ENCODE peak calls at places on chromosomes 7 and 10, in four cellular contexts. M is CD8-positive, alpha-beta T cell; S is fibroblast of lung; R is WTC11. V is an unnamed sample.

GRCh38 chr7:142885311-142886230 is at the start of gene TRPV6:
- DNase-seq in M (no peak), S (no peak), R (peak), V (peak)

GRCh38 chr7:24705481-24705954 is 51.7 kb downstream of the GSDME start:
- DNase-seq in M (no peak), S (no peak), R (no peak), V (no peak)

GRCh38 chr10:48493083-48493871 is 111.6 kb downstream of the ARHGAP22 start:
- DNase-seq in M (no peak), S (peak), R (no peak), V (no peak)

GRCh38 chr7:35258891-35259537 is 5.1 kb upstream of the TBX20 start:
- DNase-seq in M (no peak), S (no peak), R (no peak), V (no peak)

GRCh38 chr7:17062433-17063383 is 180.9 kb upstream of the AGR3 start:
- DNase-seq in M (no peak), S (no peak), R (no peak), V (no peak)

GRCh38 chr7:100675581-100676350 is 2.2 kb downstream of the GNB2 start:
- DNase-seq in M (peak), S (peak), R (peak), V (peak)

GRCh38 chr7:159107052-159107892 is 37.4 kb downstream of the VIPR2 start:
- DNase-seq in M (no peak), S (no peak), R (no peak), V (no peak)

GRCh38 chr7:66970310-66970709 is 25.1 kb downstream of the SBDS start:
- DNase-seq in M (no peak), S (no peak), R (peak), V (no peak)

GRCh38 chr7:141551080-141551772 is at the start of gene AGK:
- DNase-seq in M (peak), S (peak), R (peak), V (peak)

GRCh38 chr10:104349623-104350142 is 4.0 kb upstream of the CFAP58 start:
- DNase-seq in M (no peak), S (peak), R (no peak), V (no peak)

GRCh38 chr7:140534743-140535142 is 55.4 kb upstream of the MKRN1 start:
- DNase-seq in M (no peak), S (no peak), R (no peak), V (no peak)

GRCh38 chr10:23065549-23065948 is 29.8 kb upstream of the MSRB2 start:
- DNase-seq in M (no peak), S (peak), R (no peak), V (no peak)

GRCh38 chr7:26375604-26376207 is 84.0 kb downstream of the SNX10 start:
- DNase-seq in M (no peak), S (no peak), R (no peak), V (no peak)

GRCh38 chr7:49774459-49775064 is 1.1 kb downstream of the VWC2 start:
- DNase-seq in M (no peak), S (no peak), R (peak), V (peak)

GRCh38 chr7:120521761-120522737 is 249.1 kb downstream of the KCND2 start:
- DNase-seq in M (no peak), S (no peak), R (no peak), V (no peak)

GRCh38 chr7:48083114-48083830 is 5.8 kb upstream of the UPP1 start:
- DNase-seq in M (no peak), S (peak), R (no peak), V (no peak)

GRCh38 chr7:134613623-134614347 is 32.9 kb upstream of the BPGM start:
- DNase-seq in M (no peak), S (peak), R (no peak), V (no peak)

GRCh38 chr7:48289661-48290060 is 118.4 kb downstream of the ABCA13 start:
- DNase-seq in M (no peak), S (no peak), R (no peak), V (no peak)

GRCh38 chr10:34223658-34224057 is 591.4 kb downstream of the PARD3 start:
- DNase-seq in M (no peak), S (no peak), R (no peak), V (no peak)

GRCh38 chr7:30584970-30585369 is 9.7 kb upstream of the GARS1 start:
- DNase-seq in M (no peak), S (no peak), R (no peak), V (no peak)

GRCh38 chr7:34445653-34446052 is 212.4 kb upstream of the NPSR1 start:
- DNase-seq in M (no peak), S (peak), R (no peak), V (no peak)

GRCh38 chr7:45178241-45179225 is 20.9 kb downstream of the RAMP3 start:
- DNase-seq in M (no peak), S (no peak), R (peak), V (no peak)

GRCh38 chr7:47669178-47669878 is 87.4 kb upstream of the TNS3 start:
- DNase-seq in M (no peak), S (peak), R (no peak), V (no peak)

GRCh38 chr7:151459726-151460473 is 20.0 kb upstream of the CRYGN start:
- DNase-seq in M (no peak), S (peak), R (no peak), V (peak)

GRCh38 chr7:132256721-132257212 is 319.5 kb downstream of the PLXNA4 start:
- DNase-seq in M (no peak), S (no peak), R (no peak), V (no peak)

GRCh38 chr7:108613147-108613948 is 43.7 kb downstream of the DNAJB9 start:
- DNase-seq in M (no peak), S (peak), R (no peak), V (peak)

DNA sequence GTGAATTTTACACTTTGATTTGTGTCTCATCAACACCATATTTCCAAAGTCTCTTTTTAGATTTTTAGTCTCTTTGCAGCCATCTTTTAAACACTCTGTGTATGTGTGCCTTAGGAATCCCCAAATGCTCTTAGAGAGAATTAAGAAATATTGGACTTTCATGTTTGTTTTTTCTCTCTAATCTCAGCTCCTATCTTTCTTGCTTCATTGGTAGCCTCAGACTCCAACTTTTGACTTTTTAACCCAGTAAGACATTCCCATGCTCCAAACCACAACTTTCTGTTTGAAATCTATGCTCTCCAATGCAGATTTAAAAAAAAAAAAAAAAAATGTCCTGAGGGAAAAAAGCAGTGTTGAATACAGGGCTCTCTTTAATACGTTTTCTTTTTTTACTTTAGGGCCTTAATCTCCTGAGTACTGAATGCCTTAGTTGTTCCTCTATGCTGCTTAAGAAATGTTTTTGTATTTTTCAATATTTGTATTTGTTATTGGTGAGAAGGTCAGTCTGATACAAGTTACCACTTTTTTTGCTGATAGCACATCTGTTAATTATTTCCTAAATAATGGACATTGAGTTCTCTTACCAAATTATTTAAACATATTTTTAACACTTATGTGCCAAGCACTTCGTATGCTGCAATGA is 489.9 kb downstream of the NXPH1 start:
- DNase-seq in M (no peak), S (no peak), R (no peak), V (no peak)
- TF ChIP-seq CTCF in M (no peak), S (no peak), R (no peak), V (no peak)

DNA sequence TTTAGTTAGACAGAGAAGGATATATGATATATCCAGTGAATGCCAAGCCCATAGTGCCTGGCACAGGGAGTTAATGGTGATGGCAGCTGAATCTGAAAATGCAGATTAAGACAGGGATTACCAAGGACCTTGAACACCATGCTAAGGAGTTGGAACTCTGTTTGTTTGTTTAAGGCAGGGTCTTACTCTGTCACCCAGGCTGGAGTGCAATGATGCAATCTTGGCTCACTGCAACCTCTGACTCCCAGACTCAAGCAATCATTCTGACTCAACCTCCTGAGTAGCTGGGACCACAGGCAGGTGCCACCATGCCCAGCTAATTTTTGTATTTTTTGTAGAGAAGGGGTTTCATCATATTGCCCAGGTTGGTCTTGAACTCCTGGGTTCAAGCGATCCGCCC is 1.6 kb downstream of the AKR1D1 start:
- DNase-seq in M (no peak), S (no peak), R (no peak), V (no peak)
- TF ChIP-seq CTCF in M (no peak), S (no peak), R (no peak), V (no peak)

DNA sequence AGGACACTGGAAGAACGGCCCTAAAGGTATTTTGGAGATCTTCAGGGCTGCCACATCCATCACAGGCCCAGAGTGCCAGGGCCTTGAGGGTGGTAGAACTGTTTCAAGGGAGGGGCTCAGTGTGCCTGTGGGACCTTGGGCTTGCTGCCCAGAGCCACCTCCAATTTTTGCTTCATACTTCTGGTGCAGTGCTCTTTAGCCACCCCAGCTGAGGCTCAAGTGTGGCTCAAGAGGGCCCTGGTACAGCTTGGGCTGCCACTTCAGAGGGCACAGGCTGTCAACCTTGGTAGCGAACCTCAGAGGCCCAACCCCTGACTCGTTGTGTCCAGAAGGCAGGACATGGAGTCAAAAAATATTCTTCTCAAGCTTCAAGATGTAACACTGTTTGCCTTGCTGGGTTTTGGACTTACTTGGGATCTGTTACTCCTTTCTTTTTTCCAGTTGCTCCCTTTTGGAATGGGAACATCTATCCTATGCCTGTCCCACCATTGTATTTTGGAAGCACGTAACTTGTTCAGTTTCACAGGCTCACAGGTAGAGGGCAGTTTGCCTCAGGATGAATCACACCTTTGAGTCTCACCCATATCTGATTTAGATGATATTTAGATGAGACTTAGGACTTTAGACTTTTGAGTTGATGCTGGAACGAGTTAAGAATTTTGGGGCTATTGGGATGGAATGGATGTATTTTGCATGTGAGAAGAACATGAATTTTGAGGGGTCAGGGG is 224.8 kb downstream of the RPS24 start:
- DNase-seq in M (no peak), S (no peak), R (no peak), V (no peak)
- TF ChIP-seq CTCF in M (no peak), S (no peak), R (no peak), V (no peak)

DNA sequence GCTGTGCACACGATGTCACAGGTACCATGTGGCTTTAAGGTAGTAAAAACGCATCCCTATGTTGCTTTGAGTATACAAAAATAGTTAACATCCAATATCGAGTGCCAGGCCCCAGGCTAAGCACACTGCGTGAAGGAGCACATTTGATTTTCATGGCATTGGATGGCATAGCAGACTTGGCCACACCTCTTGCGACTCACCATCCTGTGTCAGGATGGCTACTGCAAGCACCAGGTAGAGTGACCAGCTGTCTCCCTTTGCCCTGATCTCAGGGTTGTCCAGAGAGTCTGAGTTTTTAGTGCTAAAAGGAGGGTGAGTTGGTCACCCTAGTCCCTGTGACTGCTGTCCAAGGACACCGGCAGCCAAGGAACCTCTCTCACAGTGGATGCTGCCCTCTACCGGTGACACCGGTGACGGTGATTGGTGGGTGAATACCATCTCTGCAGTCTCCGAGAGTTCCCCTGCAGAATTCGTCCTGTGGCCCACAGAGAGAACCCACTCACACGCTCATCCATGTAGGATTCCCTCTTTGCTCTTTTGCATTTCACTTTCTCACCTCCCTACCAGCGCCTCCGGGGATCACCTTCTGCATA is 76.1 kb downstream of the BICC1 start:
- DNase-seq in M (no peak), S (no peak), R (peak), V (peak)
- TF ChIP-seq CTCF in M (no peak), S (no peak), R (peak), V (no peak)

DNA sequence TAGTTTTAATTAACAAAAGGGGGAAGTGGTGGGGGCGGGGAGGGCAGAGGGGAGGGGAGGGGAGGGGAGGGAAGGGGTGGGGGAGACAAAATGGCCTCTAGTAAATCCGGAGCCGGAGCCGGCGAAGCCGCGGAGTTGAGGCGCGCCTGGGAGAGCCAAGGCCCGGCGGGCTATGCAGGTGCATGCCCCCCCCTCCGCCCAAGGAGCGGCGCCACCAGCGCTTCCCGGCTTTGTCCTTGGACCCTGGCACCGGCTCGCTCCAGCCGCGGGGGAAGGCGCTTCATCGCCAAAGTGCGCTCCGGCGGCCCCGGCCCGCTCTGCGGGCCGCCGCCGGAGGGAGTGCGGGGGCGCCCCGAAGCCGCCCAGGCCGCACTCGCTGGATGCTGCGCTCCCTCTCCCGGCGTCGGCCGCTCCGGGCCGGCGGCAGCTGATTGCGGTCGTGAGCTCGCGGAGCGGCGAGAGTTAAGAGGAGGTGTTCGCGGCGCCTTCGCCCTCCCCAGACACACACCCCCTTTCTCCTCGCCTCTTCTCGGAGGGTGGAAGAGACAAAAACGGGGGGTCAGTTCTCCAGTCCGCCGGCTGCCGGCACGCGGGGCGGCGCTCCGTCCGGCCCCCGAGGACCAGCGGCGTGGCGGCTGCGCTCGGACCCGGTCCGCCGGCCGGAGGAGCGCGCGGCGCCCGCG is at the start of gene LRRC4:
- DNase-seq in M (no peak), S (peak), R (peak), V (peak)
- TF ChIP-seq CTCF in M (no peak), S (no peak), R (no peak), V (no peak)

GRCh38 chr7:15168489-15168888 is 265.9 kb upstream of the DGKB start:
- DNase-seq in M (no peak), S (no peak), R (no peak), V (no peak)
- TF ChIP-seq CTCF in M (no peak), S (no peak), R (no peak), V (no peak)

GRCh38 chr7:149381245-149381644 is 79.6 kb downstream of the ZNF777 start:
- DNase-seq in M (no peak), S (no peak), R (no peak), V (no peak)
- TF ChIP-seq CTCF in M (no peak), S (no peak), R (no peak), V (no peak)

GRCh38 chr10:79385804-79386531 is 38.7 kb downstream of the PPIF start:
- DNase-seq in M (no peak), S (no peak), R (peak), V (no peak)
- TF ChIP-seq CTCF in M (no peak), S (no peak), R (peak), V (no peak)

GRCh38 chr7:137674064-137674463 is 172.7 kb downstream of the DGKI start:
- DNase-seq in M (no peak), S (no peak), R (no peak), V (no peak)
- TF ChIP-seq CTCF in M (no peak), S (no peak), R (no peak), V (no peak)

GRCh38 chr10:117477961-117478670 is 64.4 kb upstream of the EMX2 start:
- DNase-seq in M (no peak), S (peak), R (no peak), V (no peak)
- TF ChIP-seq CTCF in M (no peak), S (no peak), R (no peak), V (no peak)

V was measured in nephron progenitor cell.